ENCODE peak calls at places on chromosomes 5 and 9, in five cellular contexts. One of them, this sample, is unnamed.

GRCh38 chr5:59367791-59368394 is 525.6 kb downstream of the PDE4D start:
- DNase-seq in nephron progenitor cell: peak
- DNase-seq in cardiac fibroblast: peak
- DNase-seq in right atrium auricular region: no peak
- DNase-seq in epithelial cell of esophagus: peak
- DNase-seq in this sample: peak

GRCh38 chr9:107932036-107932435 is 442.5 kb upstream of the KLF4 start:
- DNase-seq in epithelial cell of esophagus: no peak
- DNase-seq in nephron progenitor cell: no peak
- DNase-seq in right atrium auricular region: no peak
- DNase-seq in cardiac fibroblast: peak
- DNase-seq in this sample: no peak

GRCh38 chr5:153147891-153148623 is 342.4 kb upstream of the GRIA1 start:
- DNase-seq in nephron progenitor cell: peak
- DNase-seq in right atrium auricular region: no peak
- DNase-seq in epithelial cell of esophagus: peak
- DNase-seq in cardiac fibroblast: peak
- DNase-seq in this sample: peak

GRCh38 chr5:83925321-83925877 is 204.7 kb upstream of the HAPLN1 start:
- DNase-seq in right atrium auricular region: no peak
- DNase-seq in cardiac fibroblast: peak
- DNase-seq in nephron progenitor cell: no peak
- DNase-seq in epithelial cell of esophagus: no peak
- DNase-seq in this sample: peak

GRCh38 chr9:121850366-121850765 is 198.9 kb downstream of the DAB2IP start:
- DNase-seq in right atrium auricular region: peak
- DNase-seq in cardiac fibroblast: no peak
- DNase-seq in epithelial cell of esophagus: no peak
- DNase-seq in nephron progenitor cell: no peak
- DNase-seq in this sample: no peak

GRCh38 chr9:93126825-93127368 is 7.2 kb downstream of the NINJ1 start:
- DNase-seq in right atrium auricular region: no peak
- DNase-seq in epithelial cell of esophagus: peak
- DNase-seq in cardiac fibroblast: peak
- DNase-seq in nephron progenitor cell: peak
- DNase-seq in this sample: no peak

GRCh38 chr5:71974165-71974564 is 133.1 kb upstream of the MAP1B start:
- DNase-seq in right atrium auricular region: no peak
- DNase-seq in epithelial cell of esophagus: no peak
- DNase-seq in nephron progenitor cell: no peak
- DNase-seq in cardiac fibroblast: peak
- DNase-seq in this sample: no peak

GRCh38 chr5:10091701-10092100 is 158.0 kb downstream of the ATPSCKMT start:
- DNase-seq in cardiac fibroblast: no peak
- DNase-seq in right atrium auricular region: no peak
- DNase-seq in epithelial cell of esophagus: no peak
- DNase-seq in nephron progenitor cell: no peak
- DNase-seq in this sample: no peak

GRCh38 chr9:131411719-131412681 is 18.1 kb downstream of the PRRC2B start:
- DNase-seq in right atrium auricular region: no peak
- DNase-seq in epithelial cell of esophagus: no peak
- DNase-seq in nephron progenitor cell: no peak
- DNase-seq in cardiac fibroblast: no peak
- DNase-seq in this sample: no peak

GRCh38 chr9:8473226-8473625 is 673.6 kb upstream of the DMAC1 start:
- DNase-seq in nephron progenitor cell: no peak
- DNase-seq in epithelial cell of esophagus: no peak
- DNase-seq in right atrium auricular region: no peak
- DNase-seq in cardiac fibroblast: no peak
- DNase-seq in this sample: no peak

GRCh38 chr9:13721481-13722235 is 442.2 kb upstream of the MPDZ start:
- DNase-seq in cardiac fibroblast: peak
- DNase-seq in epithelial cell of esophagus: no peak
- DNase-seq in right atrium auricular region: no peak
- DNase-seq in nephron progenitor cell: no peak
- DNase-seq in this sample: peak

GRCh38 chr5:137498301-137498735 is 808 bp downstream of the SPOCK1 start:
- DNase-seq in epithelial cell of esophagus: peak
- DNase-seq in cardiac fibroblast: peak
- DNase-seq in right atrium auricular region: no peak
- DNase-seq in nephron progenitor cell: peak
- DNase-seq in this sample: peak

GRCh38 chr5:151612689-151613427 is 21.7 kb upstream of the FAT2 start:
- DNase-seq in right atrium auricular region: no peak
- DNase-seq in cardiac fibroblast: no peak
- DNase-seq in nephron progenitor cell: no peak
- DNase-seq in epithelial cell of esophagus: peak
- DNase-seq in this sample: no peak

GRCh38 chr9:1913931-1914330 is 101.2 kb upstream of the SMARCA2 start:
- DNase-seq in cardiac fibroblast: no peak
- DNase-seq in right atrium auricular region: no peak
- DNase-seq in nephron progenitor cell: no peak
- DNase-seq in epithelial cell of esophagus: no peak
- DNase-seq in this sample: no peak

GRCh38 chr9:79682076-79682736 is 110.4 kb downstream of the TLE4 start:
- DNase-seq in cardiac fibroblast: peak
- DNase-seq in nephron progenitor cell: no peak
- DNase-seq in right atrium auricular region: no peak
- DNase-seq in epithelial cell of esophagus: peak
- DNase-seq in this sample: no peak

GRCh38 chr5:44454002-44454401 is 64.8 kb upstream of the FGF10 start:
- DNase-seq in right atrium auricular region: no peak
- DNase-seq in cardiac fibroblast: no peak
- DNase-seq in nephron progenitor cell: no peak
- DNase-seq in epithelial cell of esophagus: no peak
- DNase-seq in this sample: no peak

GRCh38 chr5:152622628-152623027 is 217.5 kb upstream of the NMUR2 start:
- DNase-seq in cardiac fibroblast: no peak
- DNase-seq in nephron progenitor cell: peak
- DNase-seq in right atrium auricular region: no peak
- DNase-seq in epithelial cell of esophagus: no peak
- DNase-seq in this sample: no peak

GRCh38 chr9:123225374-123225813 is 43.0 kb downstream of the STRBP start:
- DNase-seq in epithelial cell of esophagus: peak
- DNase-seq in nephron progenitor cell: no peak
- DNase-seq in cardiac fibroblast: peak
- DNase-seq in right atrium auricular region: no peak
- DNase-seq in this sample: peak

GRCh38 chr9:34190996-34191892 is 12.4 kb downstream of the UBAP1 start:
- DNase-seq in right atrium auricular region: no peak
- DNase-seq in cardiac fibroblast: peak
- DNase-seq in epithelial cell of esophagus: peak
- DNase-seq in nephron progenitor cell: no peak
- DNase-seq in this sample: peak

GRCh38 chr9:16637218-16637617 is 233.3 kb downstream of the BNC2 start:
- DNase-seq in cardiac fibroblast: no peak
- DNase-seq in right atrium auricular region: no peak
- DNase-seq in epithelial cell of esophagus: peak
- DNase-seq in nephron progenitor cell: no peak
- DNase-seq in this sample: no peak

GRCh38 chr9:16637938-16638337 is 232.5 kb downstream of the BNC2 start:
- DNase-seq in epithelial cell of esophagus: peak
- DNase-seq in nephron progenitor cell: no peak
- DNase-seq in right atrium auricular region: no peak
- DNase-seq in cardiac fibroblast: peak
- DNase-seq in this sample: no peak

GRCh38 chr9:16642421-16643109 is 227.9 kb downstream of the BNC2 start:
- DNase-seq in right atrium auricular region: no peak
- DNase-seq in nephron progenitor cell: no peak
- DNase-seq in cardiac fibroblast: no peak
- DNase-seq in epithelial cell of esophagus: peak
- DNase-seq in this sample: peak

GRCh38 chr9:16639644-16640043 is 230.8 kb downstream of the BNC2 start:
- DNase-seq in epithelial cell of esophagus: no peak
- DNase-seq in nephron progenitor cell: no peak
- DNase-seq in right atrium auricular region: no peak
- DNase-seq in cardiac fibroblast: no peak
- DNase-seq in this sample: no peak

GRCh38 chr9:16640649-16641048 is 229.8 kb downstream of the BNC2 start:
- DNase-seq in cardiac fibroblast: peak
- DNase-seq in nephron progenitor cell: no peak
- DNase-seq in epithelial cell of esophagus: no peak
- DNase-seq in right atrium auricular region: no peak
- DNase-seq in this sample: no peak
- TF ChIP-seq CTCF in cardiac fibroblast: peak
- TF ChIP-seq CTCF in nephron progenitor cell: no peak
- TF ChIP-seq CTCF in epithelial cell of esophagus: no peak
- TF ChIP-seq CTCF in right atrium auricular region: no peak
- TF ChIP-seq CTCF in this sample: no peak

GRCh38 chr5:165227515-165227914 is 1722.1 kb downstream of the MAT2B start:
- DNase-seq in nephron progenitor cell: no peak
- DNase-seq in cardiac fibroblast: peak
- DNase-seq in epithelial cell of esophagus: peak
- DNase-seq in right atrium auricular region: no peak
- DNase-seq in this sample: no peak
- TF ChIP-seq CTCF in nephron progenitor cell: no peak
- TF ChIP-seq CTCF in cardiac fibroblast: no peak
- TF ChIP-seq CTCF in epithelial cell of esophagus: peak
- TF ChIP-seq CTCF in right atrium auricular region: no peak
- TF ChIP-seq CTCF in this sample: no peak

GRCh38 chr9:120109242-120109641 is 470.7 kb downstream of the CDK5RAP2 start:
- DNase-seq in nephron progenitor cell: peak
- DNase-seq in epithelial cell of esophagus: no peak
- DNase-seq in cardiac fibroblast: no peak
- DNase-seq in right atrium auricular region: no peak
- DNase-seq in this sample: no peak
- TF ChIP-seq CTCF in nephron progenitor cell: peak
- TF ChIP-seq CTCF in epithelial cell of esophagus: no peak
- TF ChIP-seq CTCF in cardiac fibroblast: no peak
- TF ChIP-seq CTCF in right atrium auricular region: no peak
- TF ChIP-seq CTCF in this sample: no peak

DNA sequence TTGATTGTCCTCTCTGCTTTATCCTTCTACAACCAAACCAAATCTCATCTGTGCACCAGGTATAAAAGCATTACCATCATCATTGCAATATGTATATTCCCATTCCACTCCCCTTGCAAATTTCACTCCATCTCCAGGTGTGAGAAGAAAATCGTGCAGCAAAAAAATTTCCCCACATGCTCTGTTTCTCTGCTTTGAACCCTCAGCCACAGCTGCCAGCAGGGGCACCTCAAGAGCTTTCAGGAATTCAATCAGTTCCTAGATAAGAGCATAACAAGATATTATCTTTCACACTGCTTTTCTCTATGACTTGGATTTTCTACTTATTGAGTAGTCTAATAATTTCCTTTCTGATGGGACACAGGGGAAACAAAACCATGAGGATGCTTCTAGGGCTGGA is 204.4 kb downstream of the SEC61B start:
- DNase-seq in right atrium auricular region: no peak
- DNase-seq in nephron progenitor cell: no peak
- DNase-seq in epithelial cell of esophagus: no peak
- DNase-seq in cardiac fibroblast: no peak
- DNase-seq in this sample: no peak
- TF ChIP-seq CTCF in right atrium auricular region: no peak
- TF ChIP-seq CTCF in nephron progenitor cell: no peak
- TF ChIP-seq CTCF in epithelial cell of esophagus: no peak
- TF ChIP-seq CTCF in cardiac fibroblast: no peak
- TF ChIP-seq CTCF in this sample: no peak

GRCh38 chr9:116149844-116150243 is 3.7 kb upstream of the PAPPA start:
- DNase-seq in cardiac fibroblast: no peak
- DNase-seq in nephron progenitor cell: peak
- DNase-seq in epithelial cell of esophagus: peak
- DNase-seq in right atrium auricular region: no peak
- DNase-seq in this sample: no peak
- TF ChIP-seq CTCF in cardiac fibroblast: peak
- TF ChIP-seq CTCF in nephron progenitor cell: peak
- TF ChIP-seq CTCF in epithelial cell of esophagus: peak
- TF ChIP-seq CTCF in right atrium auricular region: peak
- TF ChIP-seq CTCF in this sample: peak

This sample was measured in HFFc6.